ENCODE peak calls at places on chromosomes 5 and 9, in nine cellular contexts. One of them, this sample, is unnamed.

GRCh38 chr9:116286287-116286686 is 132.7 kb downstream of the PAPPA start:
- DNase-seq in cardiac fibroblast: no peak
- DNase-seq in H9: peak; percentile 77
- DNase-seq in NB4: no peak
- DNase-seq in tibial artery: no peak
- DNase-seq in RWPE1: no peak
- DNase-seq in OCI-LY7: no peak
- DNase-seq in astrocyte of the cerebellum: no peak
- DNase-seq in GM10248: no peak
- DNase-seq in this sample: no peak

GRCh38 chr5:172043822-172044221 is 37.4 kb upstream of the FBXW11 start:
- DNase-seq in cardiac fibroblast: no peak
- DNase-seq in H9: no peak
- DNase-seq in NB4: no peak
- DNase-seq in tibial artery: no peak
- DNase-seq in RWPE1: no peak
- DNase-seq in OCI-LY7: no peak
- DNase-seq in astrocyte of the cerebellum: no peak
- DNase-seq in GM10248: no peak
- DNase-seq in this sample: no peak

GRCh38 chr9:105887679-105888078 is 193.3 kb downstream of the TMEM38B start:
- DNase-seq in cardiac fibroblast: no peak
- DNase-seq in H9: no peak
- DNase-seq in NB4: peak; percentile 69
- DNase-seq in tibial artery: no peak
- DNase-seq in RWPE1: no peak
- DNase-seq in OCI-LY7: no peak
- DNase-seq in astrocyte of the cerebellum: no peak
- DNase-seq in GM10248: no peak
- DNase-seq in this sample: no peak

GRCh38 chr9:36144322-36145206 is 8.0 kb downstream of the GLIPR2 start:
- DNase-seq in cardiac fibroblast: no peak
- DNase-seq in H9: no peak
- DNase-seq in NB4: no peak
- DNase-seq in tibial artery: no peak
- DNase-seq in RWPE1: no peak
- DNase-seq in OCI-LY7: no peak
- DNase-seq in astrocyte of the cerebellum: no peak
- DNase-seq in GM10248: no peak
- DNase-seq in this sample: no peak

GRCh38 chr5:140292212-140293040 is 10.5 kb downstream of the PFDN1 start:
- DNase-seq in cardiac fibroblast: no peak
- DNase-seq in H9: no peak
- DNase-seq in NB4: no peak
- DNase-seq in tibial artery: no peak
- DNase-seq in RWPE1: no peak
- DNase-seq in OCI-LY7: no peak
- DNase-seq in astrocyte of the cerebellum: no peak
- DNase-seq in GM10248: no peak
- DNase-seq in this sample: no peak

GRCh38 chr5:2891781-2892180 is 140.3 kb upstream of the IRX2 start:
- DNase-seq in cardiac fibroblast: no peak
- DNase-seq in H9: no peak
- DNase-seq in NB4: no peak
- DNase-seq in tibial artery: no peak
- DNase-seq in RWPE1: no peak
- DNase-seq in OCI-LY7: no peak
- DNase-seq in astrocyte of the cerebellum: no peak
- DNase-seq in GM10248: no peak
- DNase-seq in this sample: peak; percentile 34

GRCh38 chr9:129571298-129572051 is 49.4 kb downstream of the C9orf50 start:
- DNase-seq in cardiac fibroblast: no peak
- DNase-seq in H9: no peak
- DNase-seq in NB4: no peak
- DNase-seq in tibial artery: no peak
- DNase-seq in RWPE1: no peak
- DNase-seq in OCI-LY7: no peak
- DNase-seq in astrocyte of the cerebellum: no peak
- DNase-seq in GM10248: no peak
- DNase-seq in this sample: no peak

GRCh38 chr9:135037521-135038250 is 49.8 kb upstream of the OLFM1 start:
- DNase-seq in cardiac fibroblast: no peak
- DNase-seq in H9: peak; percentile 14
- DNase-seq in NB4: peak; percentile 44
- DNase-seq in tibial artery: no peak
- DNase-seq in RWPE1: no peak
- DNase-seq in OCI-LY7: no peak
- DNase-seq in astrocyte of the cerebellum: no peak
- DNase-seq in GM10248: no peak
- DNase-seq in this sample: peak; percentile 77

GRCh38 chr9:129509508-129509907 is 111.4 kb downstream of the C9orf50 start:
- DNase-seq in cardiac fibroblast: peak; percentile 73
- DNase-seq in H9: no peak
- DNase-seq in NB4: no peak
- DNase-seq in tibial artery: no peak
- DNase-seq in RWPE1: no peak
- DNase-seq in OCI-LY7: no peak
- DNase-seq in astrocyte of the cerebellum: peak; percentile 77
- DNase-seq in GM10248: no peak
- DNase-seq in this sample: no peak

GRCh38 chr9:86322973-86323644 is 31.1 kb downstream of the TUT7 start:
- DNase-seq in cardiac fibroblast: peak; percentile 77
- DNase-seq in H9: no peak
- DNase-seq in NB4: no peak
- DNase-seq in tibial artery: no peak
- DNase-seq in RWPE1: no peak
- DNase-seq in OCI-LY7: no peak
- DNase-seq in astrocyte of the cerebellum: no peak
- DNase-seq in GM10248: no peak
- DNase-seq in this sample: no peak

GRCh38 chr5:1291611-1292080 is 3.2 kb downstream of the TERT start:
- DNase-seq in cardiac fibroblast: no peak
- DNase-seq in H9: peak; percentile 20
- DNase-seq in NB4: no peak
- DNase-seq in tibial artery: no peak
- DNase-seq in RWPE1: no peak
- DNase-seq in OCI-LY7: peak; percentile 69
- DNase-seq in astrocyte of the cerebellum: no peak
- DNase-seq in GM10248: no peak
- DNase-seq in this sample: peak; percentile 72

GRCh38 chr5:91443028-91443427 is 59.9 kb upstream of the ARRDC3 start:
- DNase-seq in cardiac fibroblast: no peak
- DNase-seq in H9: no peak
- DNase-seq in NB4: no peak
- DNase-seq in tibial artery: no peak
- DNase-seq in RWPE1: no peak
- DNase-seq in OCI-LY7: no peak
- DNase-seq in astrocyte of the cerebellum: peak; percentile 60
- DNase-seq in GM10248: no peak
- DNase-seq in this sample: no peak

DNA sequence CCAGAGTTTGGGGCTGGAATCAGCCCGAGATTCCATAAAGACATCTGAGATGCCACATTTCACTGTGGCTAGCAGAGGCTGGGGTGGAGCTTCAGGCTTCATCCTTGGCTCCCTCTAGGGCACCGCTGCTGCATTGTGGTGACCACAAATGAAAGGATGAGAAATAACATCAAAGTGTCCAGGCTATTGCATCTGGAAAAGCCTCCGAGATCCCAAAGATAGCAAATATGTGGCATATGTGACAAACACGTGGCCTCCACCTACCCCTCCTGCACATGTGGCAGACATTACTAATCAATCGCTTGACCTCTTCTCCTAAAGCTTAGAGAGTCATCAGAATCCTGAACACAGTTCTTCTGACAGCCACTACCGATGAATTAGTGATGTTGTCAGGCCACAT is 4.5 kb downstream of the SPARC start:
- DNase-seq in cardiac fibroblast: no peak
- DNase-seq in H9: no peak
- DNase-seq in NB4: no peak
- DNase-seq in tibial artery: peak; percentile 20
- DNase-seq in RWPE1: no peak
- DNase-seq in OCI-LY7: no peak
- DNase-seq in astrocyte of the cerebellum: no peak
- DNase-seq in GM10248: no peak
- DNase-seq in this sample: no peak
- TF ChIP-seq CTCF in cardiac fibroblast: peak; percentile 25
- TF ChIP-seq CTCF in H9: no peak
- TF ChIP-seq CTCF in NB4: no peak
- TF ChIP-seq CTCF in tibial artery: no peak
- TF ChIP-seq CTCF in RWPE1: no peak
- TF ChIP-seq CTCF in OCI-LY7: no peak
- TF ChIP-seq CTCF in astrocyte of the cerebellum: no peak
- TF ChIP-seq CTCF in GM10248: no peak
- TF ChIP-seq CTCF in this sample: no peak

GRCh38 chr5:124179788-124180187 is 566.7 kb downstream of the ZNF608 start:
- DNase-seq in cardiac fibroblast: no peak
- DNase-seq in H9: no peak
- DNase-seq in NB4: no peak
- DNase-seq in tibial artery: no peak
- DNase-seq in RWPE1: no peak
- DNase-seq in OCI-LY7: no peak
- DNase-seq in astrocyte of the cerebellum: no peak
- DNase-seq in GM10248: no peak
- DNase-seq in this sample: no peak

GRCh38 chr5:124178050-124178449 is 568.4 kb downstream of the ZNF608 start:
- DNase-seq in cardiac fibroblast: no peak
- DNase-seq in H9: no peak
- DNase-seq in NB4: no peak
- DNase-seq in tibial artery: no peak
- DNase-seq in RWPE1: no peak
- DNase-seq in OCI-LY7: no peak
- DNase-seq in astrocyte of the cerebellum: no peak
- DNase-seq in GM10248: no peak
- DNase-seq in this sample: no peak

GRCh38 chr5:124173386-124173785 is 573.1 kb downstream of the ZNF608 start:
- DNase-seq in cardiac fibroblast: no peak
- DNase-seq in H9: no peak
- DNase-seq in NB4: no peak
- DNase-seq in tibial artery: no peak
- DNase-seq in RWPE1: no peak
- DNase-seq in OCI-LY7: no peak
- DNase-seq in astrocyte of the cerebellum: no peak
- DNase-seq in GM10248: no peak
- DNase-seq in this sample: no peak

GRCh38 chr5:124180523-124181461 is 565.6 kb downstream of the ZNF608 start:
- DNase-seq in cardiac fibroblast: no peak
- DNase-seq in H9: no peak
- DNase-seq in NB4: no peak
- DNase-seq in tibial artery: no peak
- DNase-seq in RWPE1: no peak
- DNase-seq in OCI-LY7: no peak
- DNase-seq in astrocyte of the cerebellum: peak; percentile 57
- DNase-seq in GM10248: no peak
- DNase-seq in this sample: no peak

GRCh38 chr5:124176692-124177091 is 569.7 kb downstream of the ZNF608 start:
- DNase-seq in cardiac fibroblast: peak; percentile 69
- DNase-seq in H9: no peak
- DNase-seq in NB4: peak; percentile 8
- DNase-seq in tibial artery: peak; percentile 38
- DNase-seq in RWPE1: no peak
- DNase-seq in OCI-LY7: peak; percentile 25
- DNase-seq in astrocyte of the cerebellum: no peak
- DNase-seq in GM10248: no peak
- DNase-seq in this sample: no peak
- TF ChIP-seq CTCF in cardiac fibroblast: no peak
- TF ChIP-seq CTCF in H9: peak; percentile 27
- TF ChIP-seq CTCF in NB4: no peak
- TF ChIP-seq CTCF in tibial artery: no peak
- TF ChIP-seq CTCF in RWPE1: no peak
- TF ChIP-seq CTCF in OCI-LY7: peak; percentile 46
- TF ChIP-seq CTCF in astrocyte of the cerebellum: no peak
- TF ChIP-seq CTCF in GM10248: no peak
- TF ChIP-seq CTCF in this sample: peak; percentile 30

GRCh38 chr9:71202931-71203330 is 81.5 kb upstream of the TRPM3 start:
- DNase-seq in cardiac fibroblast: no peak
- DNase-seq in H9: no peak
- DNase-seq in NB4: no peak
- DNase-seq in tibial artery: no peak
- DNase-seq in RWPE1: no peak
- DNase-seq in OCI-LY7: no peak
- DNase-seq in astrocyte of the cerebellum: no peak
- DNase-seq in GM10248: no peak
- DNase-seq in this sample: no peak
- TF ChIP-seq CTCF in cardiac fibroblast: no peak
- TF ChIP-seq CTCF in H9: no peak
- TF ChIP-seq CTCF in NB4: no peak
- TF ChIP-seq CTCF in tibial artery: no peak
- TF ChIP-seq CTCF in RWPE1: no peak
- TF ChIP-seq CTCF in OCI-LY7: no peak
- TF ChIP-seq CTCF in astrocyte of the cerebellum: no peak
- TF ChIP-seq CTCF in GM10248: no peak
- TF ChIP-seq CTCF in this sample: no peak

DNA sequence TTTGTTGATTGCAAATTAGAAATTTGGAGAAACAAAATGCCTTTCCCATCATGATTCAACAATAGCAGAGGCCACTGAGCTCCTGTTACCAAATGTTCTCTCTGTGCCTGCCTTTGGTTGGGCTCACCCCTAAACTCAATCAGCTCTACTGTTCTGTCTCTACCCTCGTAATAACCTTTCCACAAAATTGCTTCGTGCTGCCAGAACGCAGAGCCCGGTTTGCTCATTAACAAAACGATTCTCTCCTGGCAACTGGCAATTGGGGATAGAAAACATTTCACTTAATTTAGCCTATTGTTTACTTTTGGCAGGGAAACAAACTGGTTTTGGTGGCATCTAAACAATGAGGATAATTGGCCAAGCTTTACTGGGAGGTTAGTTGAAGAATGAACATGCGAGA is 56.7 kb downstream of the SLC28A3 start:
- DNase-seq in cardiac fibroblast: no peak
- DNase-seq in H9: no peak
- DNase-seq in NB4: no peak
- DNase-seq in tibial artery: no peak
- DNase-seq in RWPE1: no peak
- DNase-seq in OCI-LY7: no peak
- DNase-seq in astrocyte of the cerebellum: no peak
- DNase-seq in GM10248: no peak
- DNase-seq in this sample: no peak
- TF ChIP-seq CTCF in cardiac fibroblast: no peak
- TF ChIP-seq CTCF in H9: no peak
- TF ChIP-seq CTCF in NB4: no peak
- TF ChIP-seq CTCF in tibial artery: no peak
- TF ChIP-seq CTCF in RWPE1: no peak
- TF ChIP-seq CTCF in OCI-LY7: no peak
- TF ChIP-seq CTCF in astrocyte of the cerebellum: no peak
- TF ChIP-seq CTCF in GM10248: no peak
- TF ChIP-seq CTCF in this sample: no peak